ENCODE peak calls at places on chromosomes 6 and 20, in nine cellular contexts. G is amygdala; W is cardiac muscle cell; Y is stimulated activated CD8-positive, alpha-beta memory T cell treated with anti-CD3 and anti-CD28 coated beads, Interleukin-2, amount 100 ng/mL, for 48 hours; K is astrocyte of the hippocampus; O is heart right ventricle; Z is H7; T is hypothalamus; U is T-helper 9 cell. V is an unnamed sample.

GRCh38 chr20:1893721-1894470 is 1.3 kb upstream of the SIRPA start:
- DNase-seq in G (no peak), W (no peak), Y (no peak), K (peak), O (no peak), Z (peak), T (no peak), U (no peak), V (no peak)

GRCh38 chr6:50007821-50008220 is 14.0 kb downstream of the DEFB110 start:
- DNase-seq in G (no peak), W (no peak), Y (no peak), K (peak), O (no peak), Z (no peak), T (no peak), U (no peak), V (no peak)

GRCh38 chr6:158529629-158530028 is 30.3 kb upstream of the TMEM181 start:
- DNase-seq in G (no peak), W (no peak), Y (no peak), K (no peak), O (no peak), Z (no peak), T (no peak), U (no peak), V (no peak)

GRCh38 chr6:28171271-28171670 is 29.6 kb downstream of the ZKSCAN8 start:
- DNase-seq in G (no peak), W (no peak), Y (no peak), K (no peak), O (no peak), Z (no peak), T (no peak), U (no peak), V (peak)

GRCh38 chr6:34929241-34929978 is 40.4 kb downstream of the ANKS1A start:
- DNase-seq in G (no peak), W (no peak), Y (no peak), K (no peak), O (no peak), Z (no peak), T (no peak), U (no peak), V (no peak)

GRCh38 chr20:2840967-2841531 is 504 bp downstream of the VPS16 start:
- DNase-seq in G (no peak), W (peak), Y (peak), K (peak), O (peak), Z (peak), T (no peak), U (peak), V (peak)

GRCh38 chr6:55836481-55836880 is 38.9 kb downstream of the BMP5 start:
- DNase-seq in G (no peak), W (peak), Y (no peak), K (no peak), O (no peak), Z (no peak), T (no peak), U (no peak), V (no peak)

GRCh38 chr6:140980265-140980887 is 1152.3 kb upstream of the GJE1 start:
- DNase-seq in G (no peak), W (peak), Y (no peak), K (peak), O (no peak), Z (no peak), T (no peak), U (no peak), V (peak)

GRCh38 chr6:30810813-30811329 is 66.5 kb upstream of the IER3 start:
- DNase-seq in G (no peak), W (no peak), Y (peak), K (no peak), O (no peak), Z (peak), T (no peak), U (no peak), V (no peak)

GRCh38 chr6:5472583-5472982 is 211.3 kb downstream of the FARS2 start:
- DNase-seq in G (no peak), W (no peak), Y (no peak), K (no peak), O (no peak), Z (no peak), T (no peak), U (no peak), V (no peak)

GRCh38 chr20:45301824-45302251 is 4.8 kb upstream of the RBPJL start:
- DNase-seq in G (no peak), W (no peak), Y (no peak), K (no peak), O (no peak), Z (no peak), T (no peak), U (no peak), V (no peak)

GRCh38 chr6:69953491-69953890 is 87.1 kb downstream of the COL19A1 start:
- DNase-seq in G (no peak), W (no peak), Y (no peak), K (no peak), O (no peak), Z (no peak), T (no peak), U (no peak), V (no peak)

GRCh38 chr20:13449868-13450441 is 188.8 kb downstream of the TASP1 start:
- DNase-seq in G (no peak), W (peak), Y (no peak), K (no peak), O (no peak), Z (no peak), T (no peak), U (no peak), V (no peak)

GRCh38 chr20:5402903-5403531 is 86.3 kb upstream of the PROKR2 start:
- DNase-seq in G (no peak), W (peak), Y (peak), K (peak), O (no peak), Z (peak), T (no peak), U (no peak), V (peak)

GRCh38 chr20:46572181-46572580 is 21.7 kb upstream of the OCSTAMP start:
- DNase-seq in G (peak), W (peak), Y (no peak), K (peak), O (peak), Z (no peak), T (peak), U (no peak), V (no peak)

GRCh38 chr6:145032562-145032961 is 702.8 kb downstream of the EPM2A start:
- DNase-seq in G (no peak), W (no peak), Y (no peak), K (no peak), O (no peak), Z (no peak), T (no peak), U (no peak), V (no peak)

GRCh38 chr6:36757206-36757605 is 59.6 kb downstream of the RAB44 start:
- DNase-seq in G (no peak), W (no peak), Y (no peak), K (no peak), O (no peak), Z (no peak), T (no peak), U (peak), V (no peak)

GRCh38 chr20:44012466-44013226 is 98.0 kb downstream of the TOX2 start:
- DNase-seq in G (no peak), W (no peak), Y (no peak), K (no peak), O (no peak), Z (no peak), T (no peak), U (no peak), V (no peak)

GRCh38 chr6:76843376-76843775 is 619.9 kb downstream of the HTR1B start:
- DNase-seq in G (no peak), W (no peak), Y (no peak), K (no peak), O (no peak), Z (no peak), T (no peak), U (no peak), V (no peak)

GRCh38 chr20:10596726-10597125 is 77.1 kb downstream of the JAG1 start:
- DNase-seq in G (no peak), W (peak), Y (no peak), K (no peak), O (no peak), Z (no peak), T (no peak), U (no peak), V (no peak)

GRCh38 chr6:138334000-138334399 is 43.7 kb upstream of the SMIM28 start:
- DNase-seq in G (no peak), W (no peak), Y (no peak), K (no peak), O (peak), Z (no peak), T (no peak), U (no peak), V (no peak)

GRCh38 chr6:92828786-92829185 is 590.6 kb downstream of the EPHA7 start:
- DNase-seq in G (no peak), W (no peak), Y (no peak), K (no peak), O (no peak), Z (no peak), T (no peak), U (no peak), V (no peak)

V was measured in mesendoderm.